ENCODE peak calls at places on chromosomes 4 and X, in eight cellular contexts. T is fibroblast of lung, M is SJSA1, Z is H4, L is skeletal muscle cell, W is HFF-Myc, Y is NCI-H1436, N is ELR. I is an unnamed sample.

GRCh38 chr4:178823673-178824072 is 1381.4 kb upstream of the AGA start:
- DNase-seq in Z (no peak), W (no peak), Y (no peak), T (peak), M (no peak), L (no peak), N (peak), I (no peak)

GRCh38 chrX:45769919-45770582 is 569.4 kb upstream of the DIPK2B start:
- DNase-seq in Y (no peak), N (peak), W (no peak), T (peak), L (peak), Z (peak), M (peak), I (no peak)

GRCh38 chr4:47239649-47240048 is 208.3 kb downstream of the GABRB1 start:
- DNase-seq in L (no peak), T (no peak), N (no peak), W (no peak), Z (no peak), Y (no peak), M (no peak), I (no peak)

GRCh38 chr4:82519072-82519471 is 42.7 kb downstream of the TMEM150C start:
- DNase-seq in Y (no peak), M (no peak), W (no peak), T (no peak), Z (no peak), L (peak), N (peak), I (no peak)

GRCh38 chr4:54318904-54319303 is 89.8 kb downstream of the PDGFRA start:
- DNase-seq in T (peak), L (peak), M (no peak), N (peak), Z (peak), W (peak), Y (no peak), I (no peak)

GRCh38 chr4:173191623-173192041 is 23.0 kb downstream of the GALNT7 start:
- DNase-seq in M (no peak), L (no peak), N (peak), Y (no peak), T (peak), Z (peak), W (no peak), I (no peak)

GRCh38 chrX:630007-630921 is at the start of gene SHOX:
- DNase-seq in Z (no peak), W (no peak), Y (no peak), N (no peak), M (peak), T (no peak), L (no peak), I (no peak)

GRCh38 chrX:127708155-127708554 is 344.0 kb downstream of the ACTRT1 start:
- DNase-seq in T (no peak), Y (no peak), M (no peak), W (no peak), N (no peak), Z (peak), L (no peak), I (no peak)

GRCh38 chrX:56618250-56618649 is 54.8 kb downstream of the UBQLN2 start:
- DNase-seq in T (no peak), N (no peak), Z (no peak), L (no peak), W (no peak), Y (no peak), M (no peak), I (no peak)

GRCh38 chrX:153557618-153558017 is 40.2 kb downstream of the ATP2B3 start:
- DNase-seq in W (no peak), L (no peak), Z (peak), N (no peak), T (no peak), M (no peak), Y (no peak), I (no peak)

GRCh38 chr4:54099287-54099958 is 540 bp upstream of the GSX2 start:
- DNase-seq in Z (peak), M (no peak), W (no peak), Y (no peak), T (no peak), L (no peak), N (no peak), I (no peak)

GRCh38 chrX:114599305-114599704 is 15.4 kb downstream of the HTR2C start:
- DNase-seq in W (no peak), T (no peak), Z (no peak), N (no peak), L (no peak), Y (no peak), M (no peak), I (no peak)

GRCh38 chrX:35664838-35665237 is 133.3 kb upstream of the MAGEB16 start:
- DNase-seq in W (no peak), Z (no peak), L (no peak), Y (no peak), N (no peak), M (no peak), T (no peak), I (no peak)

GRCh38 chr4:178681871-178682270 is 1239.6 kb upstream of the AGA start:
- DNase-seq in N (peak), W (no peak), L (no peak), Y (no peak), T (peak), M (no peak), Z (no peak), I (no peak)

GRCh38 chrX:30309139-30309571 is at the start of gene NR0B1:
- DNase-seq in T (no peak), L (no peak), Z (no peak), M (no peak), W (no peak), N (no peak), Y (no peak), I (no peak)

GRCh38 chr4:64330143-64330542 is 79.1 kb downstream of the TECRL start:
- DNase-seq in L (no peak), N (no peak), T (no peak), Y (no peak), W (no peak), M (no peak), Z (no peak), I (no peak)

GRCh38 chr4:73583661-73584060 is 36.6 kb downstream of the RASSF6 start:
- DNase-seq in M (no peak), T (no peak), Y (no peak), W (no peak), L (no peak), Z (no peak), N (no peak), I (no peak)

GRCh38 chrX:134025986-134026731 is 40.8 kb upstream of the GPC3 start:
- DNase-seq in N (no peak), Y (no peak), M (no peak), Z (no peak), T (no peak), L (no peak), W (no peak), I (no peak)

GRCh38 chrX:101415180-101416130 is 7.4 kb downstream of the HNRNPH2 start:
- DNase-seq in N (peak), L (no peak), T (peak), M (peak), Y (peak), Z (peak), W (no peak), I (peak)

GRCh38 chr4:31084806-31085416 is 364.7 kb downstream of the PCDH7 start:
- DNase-seq in T (no peak), M (no peak), W (no peak), Y (no peak), L (no peak), N (peak), Z (no peak), I (no peak)

GRCh38 chr4:34974313-34974680 is 1270.0 kb downstream of the ARAP2 start:
- DNase-seq in Y (no peak), Z (no peak), L (no peak), N (no peak), W (no peak), T (no peak), M (no peak), I (no peak)

GRCh38 chrX:39017716-39018115 is 216.5 kb downstream of the MID1IP1 start:
- DNase-seq in L (no peak), W (no peak), Y (no peak), M (no peak), T (no peak), Z (no peak), N (no peak), I (no peak)

GRCh38 chr4:152784490-152785195 is 4.9 kb downstream of the ARFIP1 start:
- DNase-seq in T (peak), N (peak), Z (peak), M (no peak), Y (peak), L (peak), W (peak), I (no peak)